ENCODE peak calls at places on chromosomes 1 and 21, in eight cellular contexts. One of them, this sample, is unnamed.
A peak's percentile ranks its signal among the peaks of the same experiment; 100 is the strongest.

GRCh38 chr1:188128761-188129160 is 1300.0 kb downstream of the PLA2G4A start:
- DNase-seq in stomach: no peak
- DNase-seq in upper lobe of right lung: no peak
- DNase-seq in brain microvascular endothelial cell: no peak
- DNase-seq in fibroblast of the aortic adventitia: no peak
- DNase-seq in heart left ventricle: no peak
- DNase-seq in ovary: no peak
- DNase-seq in BE2C: peak; percentile 81
- DNase-seq in this sample: peak; percentile 12

GRCh38 chr1:238439483-238439882 is 548.8 kb upstream of the ZP4 start:
- DNase-seq in ovary: no peak
- DNase-seq in brain microvascular endothelial cell: no peak
- DNase-seq in upper lobe of right lung: no peak
- DNase-seq in stomach: no peak
- DNase-seq in fibroblast of the aortic adventitia: no peak
- DNase-seq in BE2C: peak; percentile 31
- DNase-seq in heart left ventricle: no peak
- DNase-seq in this sample: no peak

GRCh38 chr1:212067790-212068189 is 32.2 kb downstream of the DTL start:
- DNase-seq in fibroblast of the aortic adventitia: no peak
- DNase-seq in brain microvascular endothelial cell: no peak
- DNase-seq in ovary: no peak
- DNase-seq in heart left ventricle: no peak
- DNase-seq in BE2C: no peak
- DNase-seq in upper lobe of right lung: no peak
- DNase-seq in stomach: no peak
- DNase-seq in this sample: no peak

GRCh38 chr1:173867141-173867752 is 542 bp downstream of the GAS5 start:
- DNase-seq in BE2C: peak; percentile 13
- DNase-seq in ovary: peak; percentile 21
- DNase-seq in upper lobe of right lung: no peak
- DNase-seq in stomach: no peak
- DNase-seq in brain microvascular endothelial cell: no peak
- DNase-seq in heart left ventricle: no peak
- DNase-seq in fibroblast of the aortic adventitia: no peak
- DNase-seq in this sample: no peak

GRCh38 chr1:116096013-116096618 is 15.1 kb upstream of the MAB21L3 start:
- DNase-seq in stomach: no peak
- DNase-seq in upper lobe of right lung: no peak
- DNase-seq in ovary: no peak
- DNase-seq in heart left ventricle: no peak
- DNase-seq in brain microvascular endothelial cell: no peak
- DNase-seq in fibroblast of the aortic adventitia: no peak
- DNase-seq in BE2C: no peak
- DNase-seq in this sample: no peak

GRCh38 chr1:29551536-29551935 is 315.2 kb downstream of the PTPRU start:
- DNase-seq in stomach: no peak
- DNase-seq in fibroblast of the aortic adventitia: no peak
- DNase-seq in upper lobe of right lung: no peak
- DNase-seq in brain microvascular endothelial cell: no peak
- DNase-seq in heart left ventricle: no peak
- DNase-seq in BE2C: no peak
- DNase-seq in ovary: no peak
- DNase-seq in this sample: no peak

GRCh38 chr1:66788231-66788939 is 12.7 kb downstream of the INSL5 start:
- DNase-seq in brain microvascular endothelial cell: no peak
- DNase-seq in heart left ventricle: no peak
- DNase-seq in BE2C: no peak
- DNase-seq in stomach: no peak
- DNase-seq in ovary: no peak
- DNase-seq in upper lobe of right lung: no peak
- DNase-seq in fibroblast of the aortic adventitia: no peak
- DNase-seq in this sample: no peak

GRCh38 chr1:6438047-6438525 is 13.5 kb downstream of the ESPN start:
- DNase-seq in heart left ventricle: no peak
- DNase-seq in upper lobe of right lung: no peak
- DNase-seq in brain microvascular endothelial cell: no peak
- DNase-seq in fibroblast of the aortic adventitia: peak; percentile 55
- DNase-seq in ovary: peak; percentile 63
- DNase-seq in stomach: peak; percentile 69
- DNase-seq in BE2C: peak; percentile 60
- DNase-seq in this sample: peak; percentile 41

GRCh38 chr21:46667735-46668380 is 32.4 kb downstream of the PRMT2 start:
- DNase-seq in stomach: no peak
- DNase-seq in ovary: no peak
- DNase-seq in heart left ventricle: no peak
- DNase-seq in BE2C: peak; percentile 43
- DNase-seq in brain microvascular endothelial cell: peak; percentile 11
- DNase-seq in upper lobe of right lung: no peak
- DNase-seq in fibroblast of the aortic adventitia: peak; percentile 31
- DNase-seq in this sample: peak; percentile 27

GRCh38 chr1:196059210-196059609 is 549.0 kb downstream of the KCNT2 start:
- DNase-seq in BE2C: no peak
- DNase-seq in brain microvascular endothelial cell: no peak
- DNase-seq in heart left ventricle: no peak
- DNase-seq in upper lobe of right lung: no peak
- DNase-seq in ovary: no peak
- DNase-seq in stomach: no peak
- DNase-seq in fibroblast of the aortic adventitia: no peak
- DNase-seq in this sample: no peak

GRCh38 chr1:9842781-9843575 is 19.2 kb upstream of the CLSTN1 start:
- DNase-seq in upper lobe of right lung: no peak
- DNase-seq in heart left ventricle: no peak
- DNase-seq in brain microvascular endothelial cell: no peak
- DNase-seq in stomach: peak; percentile 45
- DNase-seq in BE2C: no peak
- DNase-seq in ovary: no peak
- DNase-seq in fibroblast of the aortic adventitia: peak; percentile 43
- DNase-seq in this sample: no peak

GRCh38 chr1:157961805-157962762 is 31.4 kb upstream of the KIRREL1 start:
- DNase-seq in upper lobe of right lung: no peak
- DNase-seq in fibroblast of the aortic adventitia: peak; percentile 72
- DNase-seq in brain microvascular endothelial cell: peak; percentile 79
- DNase-seq in ovary: no peak
- DNase-seq in BE2C: no peak
- DNase-seq in heart left ventricle: no peak
- DNase-seq in stomach: no peak
- DNase-seq in this sample: peak; percentile 82

GRCh38 chr1:56509713-56510641 is 69.4 kb downstream of the PLPP3 start:
- DNase-seq in heart left ventricle: no peak
- DNase-seq in upper lobe of right lung: no peak
- DNase-seq in fibroblast of the aortic adventitia: no peak
- DNase-seq in stomach: no peak
- DNase-seq in brain microvascular endothelial cell: no peak
- DNase-seq in BE2C: no peak
- DNase-seq in ovary: no peak
- DNase-seq in this sample: no peak

DNA sequence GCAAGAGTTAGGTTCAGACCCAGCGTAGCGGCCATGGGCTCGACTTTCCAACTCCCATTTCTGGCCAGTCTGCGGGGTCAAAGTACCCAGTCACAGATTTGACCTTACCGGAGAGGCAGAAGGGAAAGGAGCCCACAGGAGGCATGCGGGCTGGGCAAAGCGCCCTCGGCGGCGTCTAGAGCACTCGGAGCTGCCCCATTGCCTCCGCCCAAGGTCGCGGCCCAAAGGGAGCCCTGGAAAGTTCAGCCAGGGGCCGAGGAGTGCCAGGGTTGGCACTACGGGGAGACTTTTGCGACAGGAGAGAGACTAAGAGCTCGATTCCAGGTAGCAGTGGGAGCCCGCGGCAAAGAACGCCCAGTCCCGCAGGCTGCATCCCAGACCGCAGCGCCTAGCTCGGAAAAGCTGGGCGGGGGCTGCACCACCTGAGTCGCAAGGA is 896 bp downstream of the KANK4 start:
- DNase-seq in brain microvascular endothelial cell: no peak
- DNase-seq in fibroblast of the aortic adventitia: no peak
- DNase-seq in BE2C: no peak
- DNase-seq in heart left ventricle: no peak
- DNase-seq in stomach: peak; percentile 39
- DNase-seq in upper lobe of right lung: no peak
- DNase-seq in ovary: no peak
- DNase-seq in this sample: no peak
- H3K4me3 ChIP-seq in brain microvascular endothelial cell: peak overlapping the region; percentile 59
- H3K4me3 ChIP-seq in fibroblast of the aortic adventitia: no peak overlapping the region
- H3K4me3 ChIP-seq in BE2C: no peak overlapping the region
- H3K4me3 ChIP-seq in heart left ventricle: peak overlapping the region; percentile 58
- H3K4me3 ChIP-seq in stomach: peak overlapping the region; percentile 51
- H3K4me3 ChIP-seq in upper lobe of right lung: peak overlapping the region; percentile 56
- H3K4me3 ChIP-seq in ovary: peak overlapping the region; percentile 10
- H3K4me3 ChIP-seq in this sample: no peak overlapping the region

GRCh38 chr21:25350056-25350455 is 257.2 kb downstream of the MRPL39 start:
- DNase-seq in BE2C: peak; percentile 70
- DNase-seq in brain microvascular endothelial cell: peak; percentile 71
- DNase-seq in heart left ventricle: no peak
- DNase-seq in fibroblast of the aortic adventitia: peak; percentile 66
- DNase-seq in upper lobe of right lung: no peak
- DNase-seq in stomach: no peak
- DNase-seq in ovary: no peak
- DNase-seq in this sample: peak; percentile 66
- TF ChIP-seq CTCF in BE2C: peak; percentile 82
- TF ChIP-seq CTCF in brain microvascular endothelial cell: peak; percentile 86
- TF ChIP-seq CTCF in heart left ventricle: no peak
- TF ChIP-seq CTCF in fibroblast of the aortic adventitia: peak; percentile 74
- TF ChIP-seq CTCF in upper lobe of right lung: peak; percentile 28
- TF ChIP-seq CTCF in stomach: no peak
- TF ChIP-seq CTCF in ovary: no peak
- TF ChIP-seq CTCF in this sample: peak; percentile 80

DNA sequence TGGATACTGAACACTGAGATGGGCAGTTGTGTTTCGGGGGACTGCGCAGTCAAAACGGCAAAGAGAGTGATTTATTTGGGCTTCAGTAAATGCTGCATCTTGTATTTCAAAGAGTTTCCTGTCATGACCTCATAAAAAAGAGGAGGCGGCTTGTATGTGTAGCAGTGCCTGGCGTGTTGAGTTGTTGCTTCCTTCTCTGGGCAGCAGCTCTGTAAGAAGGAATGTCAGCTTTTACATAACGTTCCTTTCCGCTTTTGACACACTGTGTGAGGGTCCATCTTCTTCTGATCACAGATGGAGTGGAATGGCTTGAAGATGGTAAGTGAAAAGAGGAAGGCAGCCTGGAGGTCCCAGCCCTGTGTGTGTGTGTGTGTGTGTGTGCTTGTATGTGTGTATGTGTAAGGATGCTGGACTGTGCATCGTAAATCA is 941 bp downstream of the ELAVL4 start:
- DNase-seq in brain microvascular endothelial cell: no peak
- DNase-seq in BE2C: peak; percentile 20
- DNase-seq in ovary: no peak
- DNase-seq in upper lobe of right lung: no peak
- DNase-seq in heart left ventricle: no peak
- DNase-seq in fibroblast of the aortic adventitia: no peak
- DNase-seq in stomach: no peak
- DNase-seq in this sample: peak; percentile 4
- H3K4me3 ChIP-seq in brain microvascular endothelial cell: no peak overlapping the region
- H3K4me3 ChIP-seq in BE2C: peak overlapping the region; percentile 76
- H3K4me3 ChIP-seq in ovary: no peak overlapping the region
- H3K4me3 ChIP-seq in upper lobe of right lung: no peak overlapping the region
- H3K4me3 ChIP-seq in heart left ventricle: no peak overlapping the region
- H3K4me3 ChIP-seq in fibroblast of the aortic adventitia: no peak overlapping the region
- H3K4me3 ChIP-seq in stomach: no peak overlapping the region
- H3K4me3 ChIP-seq in this sample: no peak overlapping the region

GRCh38 chr1:50969611-50970507 is at the start of gene CDKN2C:
- DNase-seq in brain microvascular endothelial cell: peak; percentile 70
- DNase-seq in upper lobe of right lung: peak; percentile 76
- DNase-seq in BE2C: peak; percentile 76
- DNase-seq in ovary: peak; percentile 88
- DNase-seq in heart left ventricle: peak; percentile 81
- DNase-seq in fibroblast of the aortic adventitia: peak; percentile 92
- DNase-seq in stomach: peak; percentile 59
- DNase-seq in this sample: peak; percentile 93
- TF ChIP-seq CTCF in brain microvascular endothelial cell: peak; percentile 32
- TF ChIP-seq CTCF in upper lobe of right lung: no peak
- TF ChIP-seq CTCF in BE2C: no peak
- TF ChIP-seq CTCF in ovary: no peak
- TF ChIP-seq CTCF in heart left ventricle: no peak
- TF ChIP-seq CTCF in fibroblast of the aortic adventitia: peak; percentile 9
- TF ChIP-seq CTCF in stomach: no peak
- TF ChIP-seq CTCF in this sample: no peak

DNA sequence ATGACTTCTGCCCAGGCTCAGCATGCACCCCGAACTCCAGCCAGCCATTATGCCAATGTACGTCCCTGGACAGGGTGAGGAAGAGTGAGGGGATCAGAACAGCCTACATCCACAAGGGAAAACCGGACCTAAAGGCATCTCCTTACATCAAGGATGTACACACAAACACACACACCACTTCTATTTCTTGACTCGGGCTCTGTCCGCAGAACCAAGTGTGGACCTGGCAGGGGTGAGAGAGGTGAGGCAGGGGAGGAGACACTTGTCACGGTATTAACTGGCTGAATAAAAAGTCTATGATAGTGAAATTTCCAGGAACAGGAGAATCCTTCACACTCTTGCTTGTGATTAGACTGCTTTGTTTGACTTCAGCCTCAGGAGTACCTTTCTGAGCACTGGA is 2.3 kb downstream of the LMOD1 start:
- DNase-seq in stomach: no peak
- DNase-seq in upper lobe of right lung: no peak
- DNase-seq in BE2C: no peak
- DNase-seq in ovary: no peak
- DNase-seq in brain microvascular endothelial cell: no peak
- DNase-seq in fibroblast of the aortic adventitia: no peak
- DNase-seq in heart left ventricle: no peak
- DNase-seq in this sample: no peak
- H3K4me3 ChIP-seq in stomach: peak overlapping the region; percentile 50
- H3K4me3 ChIP-seq in upper lobe of right lung: peak overlapping the region; percentile 55
- H3K4me3 ChIP-seq in BE2C: no peak overlapping the region
- H3K4me3 ChIP-seq in ovary: peak overlapping the region; percentile 75
- H3K4me3 ChIP-seq in brain microvascular endothelial cell: no peak overlapping the region
- H3K4me3 ChIP-seq in fibroblast of the aortic adventitia: no peak overlapping the region
- H3K4me3 ChIP-seq in heart left ventricle: peak overlapping the region; percentile 64
- H3K4me3 ChIP-seq in this sample: no peak overlapping the region

DNA sequence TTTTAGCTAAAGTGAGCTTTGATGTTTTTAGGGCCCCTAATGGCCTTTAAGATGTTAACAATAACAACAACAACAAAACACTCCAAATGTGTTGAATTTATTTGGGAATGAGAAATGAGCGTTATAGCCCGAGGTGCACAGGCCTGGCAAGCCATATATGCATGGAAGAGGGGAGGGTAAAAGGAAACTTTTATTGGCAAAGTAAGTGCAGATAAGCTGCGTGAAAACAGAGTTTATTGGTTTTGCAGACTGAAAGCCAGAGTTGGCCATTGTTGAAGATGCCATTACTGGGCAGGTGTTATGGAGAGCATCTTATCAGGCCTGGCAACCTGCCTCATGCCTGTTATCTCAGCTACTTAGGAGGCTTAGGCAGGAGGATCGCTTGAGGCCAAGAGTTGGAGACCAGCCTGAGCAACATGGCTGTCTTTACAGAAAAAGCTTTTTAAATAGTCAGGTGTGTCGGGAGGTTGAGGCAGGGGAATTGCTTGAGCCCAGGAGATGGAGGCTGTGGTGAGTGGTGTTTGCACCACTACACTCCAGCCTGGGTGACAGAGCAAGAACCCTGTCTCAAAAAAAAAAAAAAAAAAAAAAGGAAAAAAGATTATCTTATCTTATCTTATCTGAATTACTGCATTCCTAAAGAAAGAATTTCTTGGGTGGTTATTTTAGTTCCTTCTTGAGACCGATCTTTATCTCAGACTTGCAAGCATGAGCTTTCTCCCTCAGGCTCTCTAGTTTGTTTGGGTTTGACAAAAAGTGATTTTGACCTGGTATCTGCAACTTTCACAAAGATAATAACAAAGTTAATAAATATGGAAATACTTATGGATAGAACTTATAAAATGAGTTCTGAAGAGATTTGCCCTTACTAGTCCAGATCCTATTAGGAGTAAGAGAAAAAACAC is 1.7 kb downstream of the PATJ start:
- DNase-seq in stomach: no peak
- DNase-seq in heart left ventricle: no peak
- DNase-seq in brain microvascular endothelial cell: peak; percentile 27
- DNase-seq in BE2C: no peak
- DNase-seq in upper lobe of right lung: no peak
- DNase-seq in fibroblast of the aortic adventitia: peak; percentile 83
- DNase-seq in ovary: no peak
- DNase-seq in this sample: no peak
- TF ChIP-seq CTCF in stomach: no peak
- TF ChIP-seq CTCF in heart left ventricle: no peak
- TF ChIP-seq CTCF in brain microvascular endothelial cell: no peak
- TF ChIP-seq CTCF in BE2C: no peak
- TF ChIP-seq CTCF in upper lobe of right lung: no peak
- TF ChIP-seq CTCF in fibroblast of the aortic adventitia: no peak
- TF ChIP-seq CTCF in ovary: no peak
- TF ChIP-seq CTCF in this sample: no peak

This sample was measured in fibroblast of mammary gland.